ENCODE peak calls at places on chromosome 6, in ten cellular contexts. One of them, this sample, is unnamed.

GRCh38 chr6:150142657-150143501 is at the start of gene PPP1R14C:
- DNase-seq in astrocyte of the spinal cord: no peak
- DNase-seq in thoracic aorta: no peak
- DNase-seq in PC-9: peak; percentile 59
- DNase-seq in CD8-positive, alpha-beta T cell: no peak
- DNase-seq in spleen: no peak
- DNase-seq in A549: no peak
- DNase-seq in GM23338: peak; percentile 82
- DNase-seq in uterus: no peak
- DNase-seq in hepatocyte: peak; percentile 50
- DNase-seq in this sample: no peak

GRCh38 chr6:28167926-28168325 is 26.2 kb downstream of the ZKSCAN8 start:
- DNase-seq in astrocyte of the spinal cord: no peak
- DNase-seq in thoracic aorta: no peak
- DNase-seq in PC-9: no peak
- DNase-seq in CD8-positive, alpha-beta T cell: no peak
- DNase-seq in spleen: no peak
- DNase-seq in A549: no peak
- DNase-seq in GM23338: no peak
- DNase-seq in uterus: no peak
- DNase-seq in hepatocyte: no peak
- DNase-seq in this sample: no peak

GRCh38 chr6:147438758-147439528 is 69.5 kb upstream of the SAMD5 start:
- DNase-seq in astrocyte of the spinal cord: no peak
- DNase-seq in thoracic aorta: no peak
- DNase-seq in PC-9: no peak
- DNase-seq in CD8-positive, alpha-beta T cell: no peak
- DNase-seq in spleen: no peak
- DNase-seq in A549: no peak
- DNase-seq in GM23338: peak; percentile 92
- DNase-seq in uterus: no peak
- DNase-seq in hepatocyte: no peak
- DNase-seq in this sample: no peak

GRCh38 chr6:17869010-17869752 is 118.3 kb downstream of the KIF13A start:
- DNase-seq in astrocyte of the spinal cord: peak; percentile 64
- DNase-seq in thoracic aorta: no peak
- DNase-seq in PC-9: no peak
- DNase-seq in CD8-positive, alpha-beta T cell: no peak
- DNase-seq in spleen: no peak
- DNase-seq in A549: no peak
- DNase-seq in GM23338: no peak
- DNase-seq in uterus: no peak
- DNase-seq in hepatocyte: no peak
- DNase-seq in this sample: no peak

GRCh38 chr6:136962661-136963060 is 40.6 kb downstream of the SLC35D3 start:
- DNase-seq in astrocyte of the spinal cord: no peak
- DNase-seq in thoracic aorta: no peak
- DNase-seq in PC-9: peak; percentile 25
- DNase-seq in CD8-positive, alpha-beta T cell: no peak
- DNase-seq in spleen: no peak
- DNase-seq in A549: no peak
- DNase-seq in GM23338: peak; percentile 56
- DNase-seq in uterus: no peak
- DNase-seq in hepatocyte: no peak
- DNase-seq in this sample: no peak

GRCh38 chr6:166650824-166651223 is 23.8 kb upstream of the RPS6KA2 start:
- DNase-seq in astrocyte of the spinal cord: no peak
- DNase-seq in thoracic aorta: no peak
- DNase-seq in PC-9: no peak
- DNase-seq in CD8-positive, alpha-beta T cell: no peak
- DNase-seq in spleen: no peak
- DNase-seq in A549: no peak
- DNase-seq in GM23338: no peak
- DNase-seq in uterus: no peak
- DNase-seq in hepatocyte: no peak
- DNase-seq in this sample: no peak

GRCh38 chr6:73325656-73326055 is 28.4 kb downstream of the DPPA5 start:
- DNase-seq in astrocyte of the spinal cord: no peak
- DNase-seq in thoracic aorta: no peak
- DNase-seq in PC-9: no peak
- DNase-seq in CD8-positive, alpha-beta T cell: no peak
- DNase-seq in spleen: no peak
- DNase-seq in A549: no peak
- DNase-seq in GM23338: no peak
- DNase-seq in uterus: no peak
- DNase-seq in hepatocyte: no peak
- DNase-seq in this sample: no peak

GRCh38 chr6:110357298-110357695 is 852 bp downstream of the METTL24 start:
- DNase-seq in astrocyte of the spinal cord: no peak
- DNase-seq in thoracic aorta: no peak
- DNase-seq in PC-9: no peak
- DNase-seq in CD8-positive, alpha-beta T cell: no peak
- DNase-seq in spleen: no peak
- DNase-seq in A549: no peak
- DNase-seq in GM23338: no peak
- DNase-seq in uterus: peak; percentile 45
- DNase-seq in hepatocyte: no peak
- DNase-seq in this sample: no peak

GRCh38 chr6:12311106-12311505 is 20.9 kb downstream of the EDN1 start:
- DNase-seq in astrocyte of the spinal cord: no peak
- DNase-seq in thoracic aorta: no peak
- DNase-seq in PC-9: no peak
- DNase-seq in CD8-positive, alpha-beta T cell: no peak
- DNase-seq in spleen: no peak
- DNase-seq in A549: no peak
- DNase-seq in GM23338: no peak
- DNase-seq in uterus: no peak
- DNase-seq in hepatocyte: no peak
- DNase-seq in this sample: no peak

GRCh38 chr6:89950879-89951391 is 56.7 kb downstream of the GJA10 start:
- DNase-seq in astrocyte of the spinal cord: no peak
- DNase-seq in thoracic aorta: no peak
- DNase-seq in PC-9: no peak
- DNase-seq in CD8-positive, alpha-beta T cell: no peak
- DNase-seq in spleen: no peak
- DNase-seq in A549: no peak
- DNase-seq in GM23338: no peak
- DNase-seq in uterus: no peak
- DNase-seq in hepatocyte: peak; percentile 65
- DNase-seq in this sample: no peak

GRCh38 chr6:72413884-72414283 is 208.0 kb upstream of the KCNQ5 start:
- DNase-seq in astrocyte of the spinal cord: no peak
- DNase-seq in thoracic aorta: no peak
- DNase-seq in PC-9: no peak
- DNase-seq in CD8-positive, alpha-beta T cell: no peak
- DNase-seq in spleen: no peak
- DNase-seq in A549: no peak
- DNase-seq in GM23338: no peak
- DNase-seq in uterus: no peak
- DNase-seq in hepatocyte: peak; percentile 75
- DNase-seq in this sample: no peak

GRCh38 chr6:158361961-158362634 is 49.8 kb downstream of the TULP4 start:
- DNase-seq in astrocyte of the spinal cord: peak; percentile 35
- DNase-seq in thoracic aorta: no peak
- DNase-seq in PC-9: no peak
- DNase-seq in CD8-positive, alpha-beta T cell: no peak
- DNase-seq in spleen: no peak
- DNase-seq in A549: no peak
- DNase-seq in GM23338: no peak
- DNase-seq in uterus: no peak
- DNase-seq in hepatocyte: no peak
- DNase-seq in this sample: no peak

GRCh38 chr6:17354700-17355403 is 38.5 kb upstream of the CAP2 start:
- DNase-seq in astrocyte of the spinal cord: peak; percentile 85
- DNase-seq in thoracic aorta: no peak
- DNase-seq in PC-9: no peak
- DNase-seq in CD8-positive, alpha-beta T cell: no peak
- DNase-seq in spleen: no peak
- DNase-seq in A549: peak; percentile 56
- DNase-seq in GM23338: no peak
- DNase-seq in uterus: no peak
- DNase-seq in hepatocyte: peak; percentile 16
- DNase-seq in this sample: peak; percentile 44

GRCh38 chr6:166417285-166417691 is 34.5 kb upstream of the MPC1 start:
- DNase-seq in astrocyte of the spinal cord: no peak
- DNase-seq in thoracic aorta: no peak
- DNase-seq in PC-9: no peak
- DNase-seq in CD8-positive, alpha-beta T cell: peak; percentile 61
- DNase-seq in spleen: no peak
- DNase-seq in A549: no peak
- DNase-seq in GM23338: no peak
- DNase-seq in uterus: no peak
- DNase-seq in hepatocyte: no peak
- DNase-seq in this sample: no peak

GRCh38 chr6:154292855-154293519 is 63.6 kb downstream of the IPCEF1 start:
- DNase-seq in astrocyte of the spinal cord: peak; percentile 73
- DNase-seq in thoracic aorta: no peak
- DNase-seq in PC-9: peak; percentile 7
- DNase-seq in CD8-positive, alpha-beta T cell: no peak
- DNase-seq in spleen: no peak
- DNase-seq in A549: peak; percentile 8
- DNase-seq in GM23338: peak; percentile 2
- DNase-seq in uterus: no peak
- DNase-seq in hepatocyte: peak; percentile 21
- DNase-seq in this sample: peak; percentile 26

GRCh38 chr6:11700118-11700718 is 78.4 kb downstream of the ADTRP start:
- DNase-seq in astrocyte of the spinal cord: peak; percentile 76
- DNase-seq in thoracic aorta: no peak
- DNase-seq in PC-9: no peak
- DNase-seq in CD8-positive, alpha-beta T cell: no peak
- DNase-seq in spleen: no peak
- DNase-seq in A549: peak; percentile 26
- DNase-seq in GM23338: peak; percentile 64
- DNase-seq in uterus: no peak
- DNase-seq in hepatocyte: peak; percentile 74
- DNase-seq in this sample: no peak

GRCh38 chr6:146791930-146792329 is 193.2 kb downstream of the ADGB start:
- DNase-seq in astrocyte of the spinal cord: no peak
- DNase-seq in thoracic aorta: no peak
- DNase-seq in PC-9: no peak
- DNase-seq in CD8-positive, alpha-beta T cell: no peak
- DNase-seq in spleen: no peak
- DNase-seq in A549: no peak
- DNase-seq in GM23338: no peak
- DNase-seq in uterus: no peak
- DNase-seq in hepatocyte: no peak
- DNase-seq in this sample: no peak

DNA sequence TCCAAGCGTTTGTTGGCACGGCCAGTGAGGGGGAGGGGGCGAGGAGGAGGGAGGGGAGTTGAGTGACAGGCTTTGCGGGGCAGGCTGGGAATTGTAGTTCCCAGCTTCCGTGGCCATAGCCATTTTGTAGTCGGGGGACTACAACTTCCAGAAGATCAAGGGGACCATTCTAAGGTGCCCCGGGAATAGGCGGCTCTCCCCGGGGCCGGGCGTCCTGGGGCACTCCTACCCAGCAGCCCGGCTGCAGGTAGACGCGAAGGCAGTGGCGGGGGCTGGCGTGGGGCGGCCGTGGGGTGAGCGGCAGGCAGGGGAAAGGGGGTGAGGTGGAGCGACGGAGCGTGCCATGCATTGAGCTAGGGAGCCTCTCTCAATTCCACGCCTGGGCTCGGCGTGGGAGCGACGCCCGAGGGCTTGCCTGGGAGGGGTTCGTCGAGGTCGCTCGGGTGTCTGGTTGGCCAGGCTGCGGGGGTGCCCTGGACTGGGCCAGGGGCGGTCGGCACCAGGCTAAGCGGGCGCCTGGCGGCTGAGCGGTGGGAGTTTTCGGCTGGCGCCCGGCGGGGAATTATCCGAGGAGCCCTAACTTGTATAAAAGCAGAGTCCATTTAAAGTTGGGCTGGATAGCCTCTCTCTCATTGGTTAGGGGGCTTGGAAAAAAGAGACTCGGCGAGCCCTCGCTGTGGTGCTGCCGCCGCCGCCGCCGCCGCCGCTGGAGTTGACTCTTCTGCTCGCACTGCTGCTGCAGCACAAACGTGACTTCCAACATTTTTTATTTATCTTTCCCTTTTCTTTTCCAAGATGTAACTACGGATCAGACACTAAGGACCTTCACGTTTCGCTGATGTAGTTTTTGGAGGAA is at the start of gene JARID2:
- DNase-seq in astrocyte of the spinal cord: peak; percentile 98
- DNase-seq in thoracic aorta: peak; percentile 98
- DNase-seq in PC-9: peak; percentile 97
- DNase-seq in CD8-positive, alpha-beta T cell: peak; percentile 94
- DNase-seq in spleen: peak; percentile 99
- DNase-seq in A549: peak; percentile 82
- DNase-seq in GM23338: peak; percentile 98
- DNase-seq in uterus: peak; percentile 98
- DNase-seq in hepatocyte: peak; percentile 97
- DNase-seq in this sample: peak; percentile 84
- TF ChIP-seq CTCF in astrocyte of the spinal cord: no peak
- TF ChIP-seq CTCF in thoracic aorta: no peak
- TF ChIP-seq CTCF in PC-9: no peak
- TF ChIP-seq CTCF in CD8-positive, alpha-beta T cell: no peak
- TF ChIP-seq CTCF in spleen: no peak
- TF ChIP-seq CTCF in A549: no peak
- TF ChIP-seq CTCF in GM23338: no peak
- TF ChIP-seq CTCF in uterus: no peak
- TF ChIP-seq CTCF in hepatocyte: no peak
- TF ChIP-seq CTCF in this sample: no peak

GRCh38 chr6:100463685-100464161 is 998 bp downstream of the SIM1 start:
- DNase-seq in astrocyte of the spinal cord: no peak
- DNase-seq in thoracic aorta: no peak
- DNase-seq in PC-9: no peak
- DNase-seq in CD8-positive, alpha-beta T cell: no peak
- DNase-seq in spleen: no peak
- DNase-seq in A549: no peak
- DNase-seq in GM23338: peak; percentile 65
- DNase-seq in uterus: no peak
- DNase-seq in hepatocyte: no peak
- DNase-seq in this sample: no peak
- H3K4me3 ChIP-seq in astrocyte of the spinal cord: no peak overlapping the region
- H3K4me3 ChIP-seq in thoracic aorta: peak overlapping the region; percentile 43
- H3K4me3 ChIP-seq in PC-9: no peak overlapping the region
- H3K4me3 ChIP-seq in CD8-positive, alpha-beta T cell: no peak overlapping the region
- H3K4me3 ChIP-seq in spleen: no peak overlapping the region
- H3K4me3 ChIP-seq in A549: no peak overlapping the region
- H3K4me3 ChIP-seq in GM23338: peak overlapping the region; percentile 63
- H3K4me3 ChIP-seq in uterus: no peak overlapping the region
- H3K4me3 ChIP-seq in hepatocyte: no peak overlapping the region
- H3K4me3 ChIP-seq in this sample: peak overlapping the region; percentile 83

GRCh38 chr6:113184291-113184690 is 672.9 kb upstream of the MARCKS start:
- DNase-seq in astrocyte of the spinal cord: peak; percentile 90
- DNase-seq in thoracic aorta: no peak
- DNase-seq in PC-9: no peak
- DNase-seq in CD8-positive, alpha-beta T cell: no peak
- DNase-seq in spleen: no peak
- DNase-seq in A549: no peak
- DNase-seq in GM23338: no peak
- DNase-seq in uterus: no peak
- DNase-seq in hepatocyte: no peak
- DNase-seq in this sample: peak; percentile 94
- TF ChIP-seq CTCF in astrocyte of the spinal cord: peak; percentile 13
- TF ChIP-seq CTCF in thoracic aorta: no peak
- TF ChIP-seq CTCF in PC-9: no peak
- TF ChIP-seq CTCF in CD8-positive, alpha-beta T cell: no peak
- TF ChIP-seq CTCF in spleen: no peak
- TF ChIP-seq CTCF in A549: no peak
- TF ChIP-seq CTCF in GM23338: no peak
- TF ChIP-seq CTCF in uterus: no peak
- TF ChIP-seq CTCF in hepatocyte: no peak
- TF ChIP-seq CTCF in this sample: peak; percentile 52

GRCh38 chr6:6686748-6687601 is 98.5 kb downstream of the LY86 start:
- DNase-seq in astrocyte of the spinal cord: peak; percentile 53
- DNase-seq in thoracic aorta: no peak
- DNase-seq in PC-9: peak; percentile 100
- DNase-seq in CD8-positive, alpha-beta T cell: no peak
- DNase-seq in spleen: peak; percentile 96
- DNase-seq in A549: peak; percentile 88
- DNase-seq in GM23338: peak; percentile 98
- DNase-seq in uterus: peak; percentile 83
- DNase-seq in hepatocyte: peak; percentile 95
- DNase-seq in this sample: no peak
- H3K4me3 ChIP-seq in astrocyte of the spinal cord: no peak overlapping the region
- H3K4me3 ChIP-seq in thoracic aorta: peak overlapping the region; percentile 10
- H3K4me3 ChIP-seq in PC-9: peak overlapping the region; percentile 73
- H3K4me3 ChIP-seq in CD8-positive, alpha-beta T cell: no peak overlapping the region
- H3K4me3 ChIP-seq in spleen: no peak overlapping the region
- H3K4me3 ChIP-seq in A549: peak overlapping the region; percentile 53
- H3K4me3 ChIP-seq in GM23338: peak overlapping the region; percentile 54
- H3K4me3 ChIP-seq in uterus: no peak overlapping the region
- H3K4me3 ChIP-seq in hepatocyte: no peak overlapping the region
- H3K4me3 ChIP-seq in this sample: no peak overlapping the region

This sample was measured in AG04449.